ENCODE peak calls at places on chromosomes 12 and 14, in five cellular contexts. X, F, J, Q and L are unnamed samples.

GRCh38 chr14:61925043-61925442 is 162.8 kb downstream of the SNAPC1 start:
- DNase-seq in X (no peak), J (peak), F (no peak), Q (no peak), L (peak)

GRCh38 chr12:2295941-2296461 is 243.2 kb downstream of the CACNA1C start:
- DNase-seq in X (no peak), F (no peak), J (peak), Q (no peak), L (peak)

GRCh38 chr12:121915841-121916321 is 2.5 kb upstream of the CFAP251 start:
- DNase-seq in Q (no peak), X (no peak), J (peak), F (no peak), L (no peak)

GRCh38 chr12:133129368-133130037 is 571 bp downstream of the ZNF891 start:
- DNase-seq in X (no peak), F (peak), J (peak), Q (no peak), L (peak)

GRCh38 chr12:95648990-95649791 is 97.9 kb upstream of the USP44 start:
- DNase-seq in X (no peak), F (no peak), J (peak), Q (no peak), L (peak)

GRCh38 chr14:85391892-85392291 is 138.1 kb upstream of the FLRT2 start:
- DNase-seq in X (no peak), Q (no peak), J (no peak), F (no peak), L (no peak)

GRCh38 chr12:112549031-112549430 is 130.3 kb downstream of the PTPN11 start:
- DNase-seq in Q (no peak), F (no peak), X (no peak), J (no peak), L (no peak)

GRCh38 chr12:52425466-52425865 is 8.7 kb downstream of the KRT75 start:
- DNase-seq in Q (no peak), J (no peak), F (no peak), X (no peak), L (no peak)

GRCh38 chr12:106138279-106138645 is 492 bp downstream of the NUAK1 start:
- DNase-seq in Q (no peak), X (peak), J (no peak), F (peak), L (no peak)

GRCh38 chr14:37170237-37170636 is 2.2 kb downstream of the SLC25A21 start:
- DNase-seq in X (no peak), J (no peak), F (no peak), Q (no peak), L (no peak)

GRCh38 chr14:72665259-72665658 is 228.6 kb downstream of the DPF3 start:
- DNase-seq in X (no peak), J (peak), Q (no peak), F (no peak), L (peak)

GRCh38 chr12:91178139-91178561 is 4.5 kb downstream of the DCN start:
- DNase-seq in F (no peak), J (peak), Q (no peak), X (peak), L (peak)

GRCh38 chr14:77761205-77761931 is 412 bp upstream of the SNW1 start:
- DNase-seq in Q (no peak), F (no peak), J (peak), X (peak), L (peak)

GRCh38 chr12:29710104-29710503 is 73.6 kb downstream of the TMTC1 start:
- DNase-seq in Q (no peak), J (no peak), F (no peak), X (no peak), L (no peak)

GRCh38 chr12:5480953-5481300 is 49.0 kb downstream of the NTF3 start:
- DNase-seq in F (no peak), J (no peak), Q (no peak), X (no peak), L (no peak)

GRCh38 chr14:103679351-103679750 is 35.9 kb downstream of the XRCC3 start:
- DNase-seq in X (no peak), Q (no peak), F (peak), J (no peak), L (peak)

GRCh38 chr12:67651380-67651695 is 2.8 kb downstream of the DYRK2 start:
- DNase-seq in X (no peak), Q (no peak), F (no peak), J (peak), L (peak)

GRCh38 chr14:101072945-101073597 is 169.5 kb upstream of the RTL1 start:
- DNase-seq in J (peak), F (peak), X (peak), Q (peak), L (peak)

GRCh38 chr12:92574046-92574783 is 128.6 kb upstream of the PLEKHG7 start:
- DNase-seq in J (peak), X (no peak), F (no peak), Q (no peak), L (peak)

GRCh38 chr12:111616177-111616623 is 17.1 kb upstream of the ATXN2 start:
- DNase-seq in X (peak), F (no peak), J (peak), Q (no peak), L (peak)

GRCh38 chr12:70839544-70839943 is 81.0 kb downstream of the PTPRR start:
- DNase-seq in J (no peak), X (no peak), Q (no peak), F (no peak), L (no peak)

GRCh38 chr12:131084341-131085011 is 130.8 kb downstream of the ADGRD1 start:
- DNase-seq in F (no peak), J (no peak), X (peak), Q (no peak), L (no peak)

GRCh38 chr12:94994312-94994711 is 9.2 kb downstream of the NDUFA12 start:
- DNase-seq in J (peak), Q (no peak), F (no peak), X (no peak), L (peak)

DNA sequence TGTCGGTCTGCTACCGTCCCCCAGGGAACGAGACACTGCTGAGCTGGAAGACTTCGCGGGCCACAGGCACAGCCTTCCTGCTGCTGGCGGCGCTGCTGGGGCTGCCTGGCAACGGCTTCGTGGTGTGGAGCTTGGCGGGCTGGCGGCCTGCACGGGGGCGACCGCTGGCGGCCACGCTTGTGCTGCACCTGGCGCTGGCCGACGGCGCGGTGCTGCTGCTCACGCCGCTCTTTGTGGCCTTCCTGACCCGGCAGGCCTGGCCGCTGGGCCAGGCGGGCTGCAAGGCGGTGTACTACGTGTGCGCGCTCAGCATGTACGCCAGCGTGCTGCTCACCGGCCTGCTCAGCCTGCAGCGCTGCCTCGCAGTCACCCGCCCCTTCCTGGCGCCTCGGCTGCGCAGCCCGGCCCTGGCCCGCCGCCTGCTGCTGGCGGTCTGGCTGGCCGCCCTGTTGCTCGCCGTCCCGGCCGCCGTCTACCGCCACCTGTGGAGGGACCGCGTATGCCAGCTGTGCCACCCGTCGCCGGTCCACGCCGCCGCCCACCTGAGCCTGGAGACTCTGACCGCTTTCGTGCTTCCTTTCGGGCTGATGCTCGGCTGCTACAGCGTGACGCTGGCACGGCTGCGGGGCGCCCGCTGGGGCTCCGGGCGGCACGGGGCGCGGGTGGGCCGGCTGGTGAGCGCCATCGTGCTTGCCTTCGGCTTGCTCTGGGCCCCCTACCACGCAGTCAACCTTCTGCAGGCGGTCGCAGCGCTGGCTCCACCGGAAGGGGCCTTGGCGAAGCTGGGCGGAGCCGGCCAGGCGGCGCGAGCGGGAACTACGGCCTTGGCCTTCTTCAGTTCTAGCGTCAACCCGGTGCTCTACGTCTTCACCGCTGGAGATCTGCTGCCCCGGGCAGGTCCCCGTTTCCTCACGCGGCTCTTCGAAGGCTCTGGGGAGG is at the start of gene LTB4R:
- DNase-seq in F (peak), J (peak), Q (no peak), X (peak), L (peak)
- TF ChIP-seq CTCF in F (peak), J (peak), Q (no peak), X (peak), L (no peak)

DNA sequence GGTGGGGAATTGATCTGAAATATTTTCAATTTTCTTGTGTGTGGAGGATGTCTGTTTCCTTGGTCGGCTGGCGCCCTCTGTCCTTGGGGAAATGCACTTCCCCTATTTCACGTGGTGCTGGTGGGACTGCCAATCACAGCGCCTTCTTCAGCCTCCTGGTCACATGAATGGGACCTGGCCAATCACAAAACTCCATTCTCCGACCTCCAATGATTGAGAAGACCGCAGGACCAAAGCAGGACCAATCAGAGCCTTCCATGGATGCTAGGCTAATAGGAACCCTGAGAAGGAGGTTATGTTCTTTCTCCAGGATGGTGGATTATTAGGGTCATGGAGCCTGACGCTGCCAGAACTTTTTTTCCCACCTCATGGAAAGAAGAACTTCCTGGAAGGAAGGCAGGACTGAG is 188.7 kb downstream of the TTC8 start:
- DNase-seq in Q (no peak), F (peak), X (no peak), J (peak), L (no peak)
- TF ChIP-seq CTCF in Q (no peak), F (peak), X (no peak), J (peak), L (peak)

DNA sequence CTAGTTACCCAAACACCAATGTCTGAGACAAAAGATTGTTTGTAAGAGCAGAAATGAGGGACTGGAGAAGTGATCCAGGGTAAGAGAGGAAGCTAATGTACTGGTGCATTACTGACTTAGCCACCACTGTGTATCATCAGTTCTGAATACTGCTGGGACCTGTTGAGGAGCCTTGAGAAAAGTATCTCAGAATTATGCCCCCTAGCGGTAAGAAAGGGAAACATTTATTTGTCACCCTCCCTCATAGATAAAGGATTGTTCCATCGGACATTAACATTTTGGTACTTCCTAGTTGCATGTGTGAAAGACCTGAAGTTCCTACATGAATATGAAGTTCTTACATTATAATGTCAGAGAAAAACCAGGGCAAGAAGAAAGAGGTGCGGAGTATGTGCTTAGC is 612.5 kb downstream of the FSCB start:
- DNase-seq in F (no peak), X (no peak), Q (no peak), J (peak), L (no peak)
- TF ChIP-seq CTCF in F (peak), X (no peak), Q (no peak), J (peak), L (peak)

DNA sequence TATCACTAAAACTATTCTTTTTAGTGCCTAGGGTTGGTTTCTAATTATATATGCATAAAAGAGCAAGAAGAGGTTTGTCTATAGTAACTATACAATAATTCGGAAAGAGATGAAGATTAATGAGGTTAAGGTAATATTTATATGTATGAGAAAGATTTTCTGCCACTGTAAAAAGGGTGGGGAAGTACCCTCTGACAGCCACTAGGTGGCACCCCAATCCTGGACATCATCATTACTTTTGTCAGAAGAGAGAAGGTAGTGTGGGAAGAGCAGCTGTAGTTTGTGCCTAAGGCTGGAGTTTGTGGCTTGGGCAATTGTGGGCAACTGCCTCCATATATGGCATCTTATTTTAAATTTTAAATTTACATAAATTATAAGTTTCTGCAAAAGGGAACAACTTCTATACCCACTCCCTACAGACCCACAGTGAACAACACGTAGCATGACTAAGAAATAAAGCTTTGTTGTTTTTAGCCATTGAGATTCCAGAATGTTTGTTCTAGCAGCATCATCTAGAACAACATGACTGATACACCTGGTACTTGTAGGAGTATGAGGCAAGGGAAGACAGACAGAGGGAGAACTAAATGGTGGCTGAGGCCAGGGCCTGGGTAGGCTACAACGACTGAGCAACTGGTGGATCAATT is 34.4 kb upstream of the SYCP3 start:
- DNase-seq in X (peak), F (peak), J (peak), Q (peak), L (peak)
- TF ChIP-seq CTCF in X (peak), F (peak), J (peak), Q (no peak), L (peak)

GRCh38 chr12:108745641-108746040 is 14.3 kb upstream of the CORO1C start:
- DNase-seq in J (no peak), Q (no peak), X (peak), F (no peak), L (no peak)
- TF ChIP-seq CTCF in J (no peak), Q (no peak), X (no peak), F (no peak), L (no peak)

DNA sequence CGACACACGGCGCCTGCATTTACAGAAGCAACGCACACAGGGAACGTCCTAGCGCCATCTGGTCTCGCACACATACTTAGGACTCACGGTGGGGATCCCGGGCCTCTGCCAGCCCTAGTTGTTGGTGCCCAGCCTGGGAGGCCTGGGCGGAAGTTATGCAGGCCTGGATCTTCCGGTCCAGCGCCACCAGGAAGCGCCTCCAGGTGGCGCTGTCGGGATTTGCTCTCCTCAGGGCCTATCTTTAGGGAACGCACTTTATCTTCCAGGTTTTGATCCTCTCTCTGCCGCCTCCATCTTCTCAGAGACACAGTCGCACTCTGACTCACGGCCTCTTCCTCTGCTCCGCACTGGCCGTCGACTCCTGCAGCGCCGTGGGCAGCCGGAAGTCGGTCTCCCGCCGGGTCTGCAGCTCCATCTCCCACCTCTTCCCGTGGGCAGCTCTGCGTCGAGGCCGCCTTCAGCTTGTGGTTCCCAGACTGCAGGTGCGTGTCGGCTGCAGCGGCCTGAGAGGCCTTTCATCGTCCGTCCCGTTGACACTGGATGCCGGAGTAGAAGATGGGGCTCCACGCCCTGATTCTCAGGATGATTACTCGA is 760.4 kb downstream of the TMEM121 start:
- DNase-seq in J (no peak), F (no peak), X (no peak), Q (no peak), L (no peak)
- TF ChIP-seq CTCF in J (no peak), F (no peak), X (no peak), Q (no peak), L (no peak)

DNA sequence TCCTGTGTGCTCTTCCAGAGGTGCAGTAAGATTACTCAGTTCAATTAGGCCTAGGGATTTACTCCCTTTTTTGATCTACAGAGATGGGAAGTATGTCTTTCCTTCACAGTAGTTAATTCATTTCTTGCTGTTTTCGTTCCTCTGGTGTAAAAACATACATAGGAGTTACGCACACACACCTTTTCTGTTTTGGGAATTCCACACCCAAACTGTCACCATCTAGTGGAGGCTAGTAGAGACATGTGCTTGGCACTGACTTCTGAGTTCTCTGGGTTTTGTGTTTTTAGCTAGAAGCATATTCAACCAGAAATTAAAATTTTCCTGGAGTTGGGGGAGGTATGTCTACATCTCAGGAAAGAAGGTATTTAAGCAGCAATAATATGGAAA is 1.4 kb downstream of the SUSD6 start:
- DNase-seq in J (no peak), X (no peak), Q (no peak), F (no peak), L (peak)
- TF ChIP-seq CTCF in J (no peak), X (no peak), Q (no peak), F (no peak), L (peak)

GRCh38 chr14:23566782-23567185 is 807 bp downstream of the AP1G2 start:
- DNase-seq in J (no peak), X (no peak), F (no peak), Q (no peak), L (peak)
- TF ChIP-seq CTCF in J (peak), X (no peak), F (no peak), Q (no peak), L (peak)

GRCh38 chr12:109475993-109476806 is 900 bp downstream of the KCTD10 start:
- DNase-seq in F (peak), X (no peak), J (no peak), Q (no peak), L (peak)

GRCh38 chr12:109476807-109477184 is 304 bp downstream of the KCTD10 start:
- DNase-seq in F (no peak), Q (no peak), J (no peak), X (no peak), L (no peak)

GRCh38 chr12:109477963-109478315 is 505 bp downstream of the UBE3B start:
- DNase-seq in F (no peak), Q (no peak), J (no peak), X (no peak), L (no peak)

GRCh38 chr12:109475121-109475520 is 2.0 kb downstream of the KCTD10 start:
- DNase-seq in J (no peak), F (no peak), Q (no peak), X (no peak), L (no peak)

DNA sequence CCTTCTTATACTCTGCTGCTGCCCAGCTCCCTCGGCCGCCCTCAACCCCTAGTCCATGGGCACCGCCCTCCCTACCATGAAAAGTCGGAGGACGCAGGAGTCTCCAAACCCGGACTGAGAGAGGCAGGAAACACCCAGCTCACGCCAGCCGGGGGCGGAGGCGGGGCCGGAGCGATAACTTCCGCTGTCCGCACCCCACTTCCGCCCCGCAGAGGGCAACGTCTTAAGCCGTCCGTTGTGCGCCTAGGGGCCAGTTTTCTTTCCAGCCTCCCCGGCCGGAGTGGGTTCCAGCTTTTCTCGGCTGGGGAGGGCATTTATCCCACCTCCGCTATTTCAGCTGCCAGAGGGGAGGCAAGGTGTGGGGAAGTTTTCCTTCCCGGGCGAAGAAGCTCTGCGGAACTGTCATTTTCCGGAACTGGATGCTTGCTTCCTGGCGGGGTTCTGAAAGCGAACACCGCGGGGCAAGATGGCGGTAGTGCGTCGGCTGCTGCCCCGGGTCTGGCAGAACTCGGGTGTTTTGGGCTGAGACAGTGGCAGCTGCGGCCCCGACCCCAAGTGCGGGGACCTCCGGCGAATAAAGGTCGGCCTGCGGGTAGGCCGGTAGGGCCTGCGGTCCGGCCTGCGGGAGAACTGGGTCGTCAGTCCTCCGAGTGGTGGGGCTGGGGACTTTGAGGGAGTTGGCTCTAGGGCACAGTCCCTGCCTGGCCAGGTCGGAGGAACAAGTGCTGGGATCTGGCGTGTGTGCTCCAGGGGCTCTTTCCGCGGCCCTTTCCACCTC is at the start of the genes KCTD10 and UBE3B:
- DNase-seq in F (peak), J (peak), X (peak), Q (peak), L (peak)
- TF ChIP-seq CTCF in F (no peak), J (peak), X (peak), Q (no peak), L (no peak)